ENCODE peak calls at places on chromosomes 12 and 14, in four cellular contexts. O is neuronal stem cell, B is trophoblast cell, Y is IMR-90. P is an unnamed sample.

GRCh38 chr12:89470741-89471504 is 53.7 kb downstream of the GALNT4 start:
- DNase-seq in O (no peak), B (no peak), Y (peak; percentile 68), P (peak; percentile 54)

GRCh38 chr12:121223283-121223946 is 13.5 kb downstream of the P2RX4 start:
- DNase-seq in O (no peak), B (no peak), Y (no peak), P (no peak)

GRCh38 chr12:124445121-124445718 is 122.2 kb downstream of the NCOR2 start:
- DNase-seq in O (no peak), B (no peak), Y (no peak), P (no peak)

GRCh38 chr12:76368230-76368629 is 20.0 kb upstream of the BBS10 start:
- DNase-seq in O (no peak), B (no peak), Y (no peak), P (no peak)

GRCh38 chr12:56152756-56153137 is 360 bp downstream of the MYL6B start:
- DNase-seq in O (no peak), B (no peak), Y (no peak), P (no peak)

GRCh38 chr12:6093764-6094163 is 30.7 kb downstream of the VWF start:
- DNase-seq in O (no peak), B (no peak), Y (no peak), P (no peak)

GRCh38 chr12:69196302-69197288 is 42.8 kb upstream of the CPSF6 start:
- DNase-seq in O (no peak), B (no peak), Y (peak; percentile 9), P (no peak)

GRCh38 chr12:75606146-75606545 is 94.7 kb upstream of the KRR1 start:
- DNase-seq in O (no peak), B (no peak), Y (no peak), P (no peak)

GRCh38 chr14:86153480-86153879 is 623.5 kb downstream of the FLRT2 start:
- DNase-seq in O (no peak), B (no peak), Y (no peak), P (no peak)

GRCh38 chr12:58419905-58420304 is 478.5 kb downstream of the ATP23 start:
- DNase-seq in O (no peak), B (no peak), Y (peak; percentile 62), P (no peak)

GRCh38 chr12:101076940-101077351 is 133.1 kb downstream of the SLC5A8 start:
- DNase-seq in O (no peak), B (no peak), Y (peak; percentile 29), P (peak; percentile 27)

GRCh38 chr14:37343307-37344094 is 145.8 kb downstream of the MIPOL1 start:
- DNase-seq in O (no peak), B (no peak), Y (peak; percentile 48), P (peak; percentile 9)

GRCh38 chr12:105948331-105948730 is 190.4 kb downstream of the NUAK1 start:
- DNase-seq in O (no peak), B (no peak), Y (peak; percentile 23), P (no peak)

GRCh38 chr12:116459011-116459410 is 100.2 kb upstream of the MAP1LC3B2 start:
- DNase-seq in O (no peak), B (no peak), Y (no peak), P (no peak)

GRCh38 chr12:67356400-67356799 is 87.2 kb downstream of the CAND1 start:
- DNase-seq in O (no peak), B (no peak), Y (no peak), P (no peak)

GRCh38 chr12:121456551-121456950 is 56.6 kb downstream of the RNF34 start:
- DNase-seq in O (no peak), B (peak; percentile 80), Y (no peak), P (peak; percentile 13)

GRCh38 chr12:89309452-89309802 is 42.9 kb downstream of the DUSP6 start:
- DNase-seq in O (no peak), B (no peak), Y (no peak), P (peak; percentile 17)

GRCh38 chr14:101541063-101541462 is 20.2 kb upstream of the DIO3 start:
- DNase-seq in O (no peak), B (no peak), Y (no peak), P (no peak)

GRCh38 chr14:105857816-105858675 is 331.7 kb downstream of the TMEM121 start:
- DNase-seq in O (no peak), B (no peak), Y (no peak), P (no peak)

GRCh38 chr12:105409881-105410471 is 79.5 kb downstream of the C12orf75 start:
- DNase-seq in O (no peak), B (no peak), Y (no peak), P (no peak)

GRCh38 chr14:47674148-47674545 is 1.3 kb downstream of the MDGA2 start:
- DNase-seq in O (no peak), B (no peak), Y (no peak), P (peak; percentile 41)

GRCh38 chr14:103623308-103623707 is 5.7 kb upstream of the KLC1 start:
- DNase-seq in O (no peak), B (no peak), Y (no peak), P (no peak)
- H4K8ac ChIP-seq in O (no peak overlapping the region), B (no peak overlapping the region), Y (no peak overlapping the region), P (no peak overlapping the region)

GRCh38 chr12:111424793-111425251 is 19.1 kb downstream of the SH2B3 start:
- DNase-seq in O (no peak), B (no peak), Y (no peak), P (no peak)

GRCh38 chr12:111426341-111427185 is 20.8 kb downstream of the SH2B3 start:
- DNase-seq in O (no peak), B (no peak), Y (peak; percentile 50), P (peak; percentile 67)

GRCh38 chr12:111427417-111428074 is 21.8 kb downstream of the SH2B3 start:
- DNase-seq in O (no peak), B (no peak), Y (no peak), P (no peak)

GRCh38 chr12:111424189-111424792 is 18.6 kb downstream of the SH2B3 start:
- DNase-seq in O (no peak), B (no peak), Y (no peak), P (no peak)

GRCh38 chr12:111425655-111426054 is 19.9 kb downstream of the SH2B3 start:
- DNase-seq in O (no peak), B (no peak), Y (peak; percentile 39), P (no peak)
- H3K9ac ChIP-seq in O (peak overlapping the region; percentile 39), B (no peak overlapping the region), Y (no peak overlapping the region), P (no peak overlapping the region)

DNA sequence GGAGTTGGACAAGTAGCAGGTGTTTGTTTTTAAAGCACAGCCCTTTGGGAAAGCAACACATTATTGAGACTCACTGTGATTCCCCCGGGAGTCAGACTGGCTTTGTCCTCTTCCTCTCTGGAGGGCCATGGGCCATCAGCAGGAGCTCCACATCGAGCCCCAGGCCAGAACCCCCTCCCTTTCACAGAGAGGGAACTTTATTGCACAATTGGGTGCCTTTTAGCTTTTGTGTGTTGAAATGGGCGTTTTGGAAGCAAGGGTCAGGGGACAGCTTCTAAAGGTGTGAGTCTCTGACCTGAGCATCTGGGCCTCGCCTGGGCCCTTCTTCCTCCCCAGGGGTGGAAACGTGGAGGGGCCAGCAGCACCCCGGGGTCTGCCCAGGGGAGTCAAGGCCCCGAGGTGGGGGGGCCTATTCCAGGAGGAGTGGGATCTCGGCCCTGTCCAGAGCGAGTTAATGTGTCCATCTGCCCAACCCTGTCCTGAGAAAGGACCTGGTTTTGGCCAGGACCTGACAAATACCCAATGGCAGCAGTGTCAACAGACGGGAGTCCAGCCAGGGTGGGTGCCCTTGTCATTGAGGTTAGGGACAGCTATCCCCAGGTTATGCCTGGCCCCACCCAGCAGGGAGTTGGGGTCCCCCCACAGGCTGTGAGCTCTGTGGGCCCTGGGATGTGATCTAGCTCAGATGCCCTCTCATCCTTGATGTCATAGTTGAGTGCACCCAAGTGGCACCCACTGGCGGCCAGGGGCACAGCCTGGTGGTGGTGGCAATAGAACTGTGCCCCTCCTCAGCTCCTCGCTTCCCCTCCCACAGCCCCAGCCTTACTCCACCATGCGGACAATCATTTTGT is 37.1 kb downstream of the SLC8B1 start:
- DNase-seq in O (no peak), B (no peak), Y (no peak), P (no peak)
- H3K27ac ChIP-seq in O (no peak overlapping the region), B (no peak overlapping the region), Y (no peak overlapping the region), P (no peak overlapping the region)

GRCh38 chr12:131199221-131199620 is 245.5 kb downstream of the ADGRD1 start:
- DNase-seq in O (no peak), B (no peak), Y (no peak), P (no peak)
- H4K8ac ChIP-seq in O (no peak overlapping the region), B (no peak overlapping the region), Y (no peak overlapping the region), P (no peak overlapping the region)

DNA sequence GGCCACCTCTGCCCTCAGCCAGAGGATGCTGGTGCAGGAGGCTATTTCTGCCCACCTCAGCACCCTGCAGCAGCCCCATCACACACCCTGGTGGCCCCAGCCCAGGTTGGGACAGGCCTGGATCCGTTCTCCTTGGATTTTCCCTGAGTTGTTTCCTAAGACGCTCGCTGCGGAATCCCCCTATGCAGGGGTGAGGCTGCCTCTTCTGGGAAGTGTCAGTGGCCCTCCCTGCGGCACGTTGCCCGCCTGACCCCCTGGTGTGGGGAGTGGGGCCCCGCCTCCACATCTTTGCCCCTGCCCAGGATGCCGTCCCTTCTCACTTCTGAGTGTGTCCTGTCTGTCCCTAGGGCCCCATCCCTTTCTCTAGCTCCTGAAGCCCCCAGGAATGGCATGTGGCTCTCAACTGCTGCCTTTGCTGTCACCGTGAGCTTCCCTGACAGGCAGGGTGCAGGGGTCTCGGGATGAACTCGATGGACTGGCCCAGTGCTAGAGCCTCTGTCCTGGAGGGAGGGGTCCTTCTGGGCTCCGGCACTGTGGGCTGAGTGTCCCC is 594 bp upstream of the EXOC3L4 start:
- DNase-seq in O (no peak), B (no peak), Y (no peak), P (no peak)
- H3K9ac ChIP-seq in O (peak overlapping the region; percentile 63), B (no peak overlapping the region), Y (peak overlapping the region; percentile 24), P (peak overlapping the region; percentile 59)